ENCODE peak calls at places on chromosomes 4 and X, in five cellular contexts. One of them, this sample, is unnamed.

GRCh38 chr4:8229341-8229975 is 30.4 kb downstream of the SH3TC1 start:
- DNase-seq in glutamatergic neuron: no peak
- DNase-seq in nucleus accumbens: no peak
- DNase-seq in activated naive CD4-positive, alpha-beta T cell treated with anti-CD3 and anti-CD28 coated beads, Interleukin-2, amount 50 U/mL, for 72 hours: no peak
- DNase-seq in NCI-H510A treated with DMSO at 0.1 percent for 48 hours: no peak
- DNase-seq in this sample: no peak

GRCh38 chr4:174672276-174672675 is 150.0 kb upstream of the HPGD start:
- DNase-seq in glutamatergic neuron: no peak
- DNase-seq in nucleus accumbens: no peak
- DNase-seq in activated naive CD4-positive, alpha-beta T cell treated with anti-CD3 and anti-CD28 coated beads, Interleukin-2, amount 50 U/mL, for 72 hours: no peak
- DNase-seq in NCI-H510A treated with DMSO at 0.1 percent for 48 hours: no peak
- DNase-seq in this sample: no peak

GRCh38 chr4:5890063-5890727 is 2.7 kb downstream of the CRMP1 start:
- DNase-seq in glutamatergic neuron: peak; percentile 95
- DNase-seq in nucleus accumbens: peak; percentile 65
- DNase-seq in activated naive CD4-positive, alpha-beta T cell treated with anti-CD3 and anti-CD28 coated beads, Interleukin-2, amount 50 U/mL, for 72 hours: no peak
- DNase-seq in NCI-H510A treated with DMSO at 0.1 percent for 48 hours: peak; percentile 69
- DNase-seq in this sample: no peak

GRCh38 chr4:108979754-108980153 is 216.9 kb upstream of the ETNPPL start:
- DNase-seq in glutamatergic neuron: no peak
- DNase-seq in nucleus accumbens: no peak
- DNase-seq in activated naive CD4-positive, alpha-beta T cell treated with anti-CD3 and anti-CD28 coated beads, Interleukin-2, amount 50 U/mL, for 72 hours: no peak
- DNase-seq in NCI-H510A treated with DMSO at 0.1 percent for 48 hours: no peak
- DNase-seq in this sample: no peak

GRCh38 chrX:13398073-13398823 is 78.4 kb upstream of the ATXN3L start:
- DNase-seq in glutamatergic neuron: no peak
- DNase-seq in nucleus accumbens: no peak
- DNase-seq in activated naive CD4-positive, alpha-beta T cell treated with anti-CD3 and anti-CD28 coated beads, Interleukin-2, amount 50 U/mL, for 72 hours: no peak
- DNase-seq in NCI-H510A treated with DMSO at 0.1 percent for 48 hours: no peak
- DNase-seq in this sample: peak; percentile 93

GRCh38 chr4:110798682-110799081 is 175.8 kb upstream of the PITX2 start:
- DNase-seq in glutamatergic neuron: no peak
- DNase-seq in nucleus accumbens: no peak
- DNase-seq in activated naive CD4-positive, alpha-beta T cell treated with anti-CD3 and anti-CD28 coated beads, Interleukin-2, amount 50 U/mL, for 72 hours: no peak
- DNase-seq in NCI-H510A treated with DMSO at 0.1 percent for 48 hours: no peak
- DNase-seq in this sample: no peak

GRCh38 chr4:1033840-1034551 is 22.6 kb downstream of the FGFRL1 start:
- DNase-seq in glutamatergic neuron: no peak
- DNase-seq in nucleus accumbens: peak; percentile 43
- DNase-seq in activated naive CD4-positive, alpha-beta T cell treated with anti-CD3 and anti-CD28 coated beads, Interleukin-2, amount 50 U/mL, for 72 hours: no peak
- DNase-seq in NCI-H510A treated with DMSO at 0.1 percent for 48 hours: no peak
- DNase-seq in this sample: no peak

GRCh38 chrX:107204063-107204605 is 2.1 kb downstream of the NUP62CL start:
- DNase-seq in glutamatergic neuron: no peak
- DNase-seq in nucleus accumbens: no peak
- DNase-seq in activated naive CD4-positive, alpha-beta T cell treated with anti-CD3 and anti-CD28 coated beads, Interleukin-2, amount 50 U/mL, for 72 hours: no peak
- DNase-seq in NCI-H510A treated with DMSO at 0.1 percent for 48 hours: no peak
- DNase-seq in this sample: no peak

GRCh38 chrX:27731962-27732361 is 75.8 kb upstream of the MAGEB10 start:
- DNase-seq in glutamatergic neuron: no peak
- DNase-seq in nucleus accumbens: no peak
- DNase-seq in activated naive CD4-positive, alpha-beta T cell treated with anti-CD3 and anti-CD28 coated beads, Interleukin-2, amount 50 U/mL, for 72 hours: no peak
- DNase-seq in NCI-H510A treated with DMSO at 0.1 percent for 48 hours: no peak
- DNase-seq in this sample: no peak

GRCh38 chr4:101147283-101147682 is 200.0 kb downstream of the PPP3CA start:
- DNase-seq in glutamatergic neuron: no peak
- DNase-seq in nucleus accumbens: no peak
- DNase-seq in activated naive CD4-positive, alpha-beta T cell treated with anti-CD3 and anti-CD28 coated beads, Interleukin-2, amount 50 U/mL, for 72 hours: no peak
- DNase-seq in NCI-H510A treated with DMSO at 0.1 percent for 48 hours: no peak
- DNase-seq in this sample: no peak

GRCh38 chrX:40580537-40581332 is at the start of gene ATP6AP2:
- DNase-seq in glutamatergic neuron: peak; percentile 85
- DNase-seq in nucleus accumbens: peak; percentile 87
- DNase-seq in activated naive CD4-positive, alpha-beta T cell treated with anti-CD3 and anti-CD28 coated beads, Interleukin-2, amount 50 U/mL, for 72 hours: peak; percentile 83
- DNase-seq in NCI-H510A treated with DMSO at 0.1 percent for 48 hours: peak; percentile 91
- DNase-seq in this sample: peak; percentile 68

GRCh38 chr4:90328558-90328957 is 201.4 kb downstream of the CCSER1 start:
- DNase-seq in glutamatergic neuron: peak; percentile 41
- DNase-seq in nucleus accumbens: no peak
- DNase-seq in activated naive CD4-positive, alpha-beta T cell treated with anti-CD3 and anti-CD28 coated beads, Interleukin-2, amount 50 U/mL, for 72 hours: no peak
- DNase-seq in NCI-H510A treated with DMSO at 0.1 percent for 48 hours: no peak
- DNase-seq in this sample: no peak

GRCh38 chrX:130578906-130579305 is 177.1 kb downstream of the RBMX2 start:
- DNase-seq in glutamatergic neuron: no peak
- DNase-seq in nucleus accumbens: no peak
- DNase-seq in activated naive CD4-positive, alpha-beta T cell treated with anti-CD3 and anti-CD28 coated beads, Interleukin-2, amount 50 U/mL, for 72 hours: no peak
- DNase-seq in NCI-H510A treated with DMSO at 0.1 percent for 48 hours: no peak
- DNase-seq in this sample: no peak

GRCh38 chrX:154968353-154968752 is 54.2 kb downstream of the F8 start:
- DNase-seq in glutamatergic neuron: no peak
- DNase-seq in nucleus accumbens: no peak
- DNase-seq in activated naive CD4-positive, alpha-beta T cell treated with anti-CD3 and anti-CD28 coated beads, Interleukin-2, amount 50 U/mL, for 72 hours: no peak
- DNase-seq in NCI-H510A treated with DMSO at 0.1 percent for 48 hours: no peak
- DNase-seq in this sample: no peak

GRCh38 chr4:39976945-39977488 is 694 bp downstream of the PDS5A start:
- DNase-seq in glutamatergic neuron: peak; percentile 57
- DNase-seq in nucleus accumbens: peak; percentile 75
- DNase-seq in activated naive CD4-positive, alpha-beta T cell treated with anti-CD3 and anti-CD28 coated beads, Interleukin-2, amount 50 U/mL, for 72 hours: peak; percentile 42
- DNase-seq in NCI-H510A treated with DMSO at 0.1 percent for 48 hours: peak; percentile 40
- DNase-seq in this sample: peak; percentile 11

GRCh38 chr4:57083107-57083506 is 27.1 kb downstream of the IGFBP7 start:
- DNase-seq in glutamatergic neuron: no peak
- DNase-seq in nucleus accumbens: no peak
- DNase-seq in activated naive CD4-positive, alpha-beta T cell treated with anti-CD3 and anti-CD28 coated beads, Interleukin-2, amount 50 U/mL, for 72 hours: no peak
- DNase-seq in NCI-H510A treated with DMSO at 0.1 percent for 48 hours: no peak
- DNase-seq in this sample: no peak

GRCh38 chr4:173527103-173527876 is 2.7 kb downstream of the HAND2 start:
- DNase-seq in glutamatergic neuron: peak; percentile 36
- DNase-seq in nucleus accumbens: no peak
- DNase-seq in activated naive CD4-positive, alpha-beta T cell treated with anti-CD3 and anti-CD28 coated beads, Interleukin-2, amount 50 U/mL, for 72 hours: no peak
- DNase-seq in NCI-H510A treated with DMSO at 0.1 percent for 48 hours: no peak
- DNase-seq in this sample: no peak

GRCh38 chrX:130174051-130174704 is 2.4 kb downstream of the RAB33A start:
- DNase-seq in glutamatergic neuron: no peak
- DNase-seq in nucleus accumbens: peak; percentile 0
- DNase-seq in activated naive CD4-positive, alpha-beta T cell treated with anti-CD3 and anti-CD28 coated beads, Interleukin-2, amount 50 U/mL, for 72 hours: no peak
- DNase-seq in NCI-H510A treated with DMSO at 0.1 percent for 48 hours: no peak
- DNase-seq in this sample: no peak

GRCh38 chrX:40773809-40774208 is 38.5 kb upstream of the MED14 start:
- DNase-seq in glutamatergic neuron: no peak
- DNase-seq in nucleus accumbens: no peak
- DNase-seq in activated naive CD4-positive, alpha-beta T cell treated with anti-CD3 and anti-CD28 coated beads, Interleukin-2, amount 50 U/mL, for 72 hours: no peak
- DNase-seq in NCI-H510A treated with DMSO at 0.1 percent for 48 hours: no peak
- DNase-seq in this sample: no peak

GRCh38 chr4:141783770-141784169 is 147.4 kb downstream of the IL15 start:
- DNase-seq in glutamatergic neuron: no peak
- DNase-seq in nucleus accumbens: no peak
- DNase-seq in activated naive CD4-positive, alpha-beta T cell treated with anti-CD3 and anti-CD28 coated beads, Interleukin-2, amount 50 U/mL, for 72 hours: no peak
- DNase-seq in NCI-H510A treated with DMSO at 0.1 percent for 48 hours: no peak
- DNase-seq in this sample: no peak

GRCh38 chrX:53374222-53374820 is 48.1 kb downstream of the SMC1A start:
- DNase-seq in glutamatergic neuron: no peak
- DNase-seq in nucleus accumbens: no peak
- DNase-seq in activated naive CD4-positive, alpha-beta T cell treated with anti-CD3 and anti-CD28 coated beads, Interleukin-2, amount 50 U/mL, for 72 hours: no peak
- DNase-seq in NCI-H510A treated with DMSO at 0.1 percent for 48 hours: no peak
- DNase-seq in this sample: no peak

GRCh38 chr4:163350672-163351071 is 7.0 kb downstream of the NPY5R start:
- DNase-seq in glutamatergic neuron: no peak
- DNase-seq in nucleus accumbens: no peak
- DNase-seq in activated naive CD4-positive, alpha-beta T cell treated with anti-CD3 and anti-CD28 coated beads, Interleukin-2, amount 50 U/mL, for 72 hours: no peak
- DNase-seq in NCI-H510A treated with DMSO at 0.1 percent for 48 hours: no peak
- DNase-seq in this sample: peak; percentile 10

GRCh38 chrX:40434947-40435346 is 145.8 kb upstream of the ATP6AP2 start:
- DNase-seq in glutamatergic neuron: peak; percentile 77
- DNase-seq in nucleus accumbens: peak; percentile 30
- DNase-seq in activated naive CD4-positive, alpha-beta T cell treated with anti-CD3 and anti-CD28 coated beads, Interleukin-2, amount 50 U/mL, for 72 hours: no peak
- DNase-seq in NCI-H510A treated with DMSO at 0.1 percent for 48 hours: peak; percentile 39
- DNase-seq in this sample: no peak

GRCh38 chrX:81957900-81958545 is 756.1 kb downstream of the SH3BGRL start:
- DNase-seq in glutamatergic neuron: no peak
- DNase-seq in nucleus accumbens: no peak
- DNase-seq in activated naive CD4-positive, alpha-beta T cell treated with anti-CD3 and anti-CD28 coated beads, Interleukin-2, amount 50 U/mL, for 72 hours: no peak
- DNase-seq in NCI-H510A treated with DMSO at 0.1 percent for 48 hours: peak; percentile 1
- DNase-seq in this sample: no peak

GRCh38 chr4:54658321-54659093 is 750 bp downstream of the KIT start:
- DNase-seq in glutamatergic neuron: peak; percentile 69
- DNase-seq in nucleus accumbens: peak; percentile 45
- DNase-seq in activated naive CD4-positive, alpha-beta T cell treated with anti-CD3 and anti-CD28 coated beads, Interleukin-2, amount 50 U/mL, for 72 hours: peak; percentile 37
- DNase-seq in NCI-H510A treated with DMSO at 0.1 percent for 48 hours: peak; percentile 83
- DNase-seq in this sample: peak; percentile 10

GRCh38 chrX:38805294-38806053 is 4.2 kb downstream of the MID1IP1 start:
- DNase-seq in glutamatergic neuron: peak; percentile 44
- DNase-seq in nucleus accumbens: peak; percentile 32
- DNase-seq in activated naive CD4-positive, alpha-beta T cell treated with anti-CD3 and anti-CD28 coated beads, Interleukin-2, amount 50 U/mL, for 72 hours: peak; percentile 52
- DNase-seq in NCI-H510A treated with DMSO at 0.1 percent for 48 hours: no peak
- DNase-seq in this sample: no peak

GRCh38 chr4:41428941-41429669 is 108.9 kb upstream of the LIMCH1 start:
- DNase-seq in glutamatergic neuron: no peak
- DNase-seq in nucleus accumbens: no peak
- DNase-seq in activated naive CD4-positive, alpha-beta T cell treated with anti-CD3 and anti-CD28 coated beads, Interleukin-2, amount 50 U/mL, for 72 hours: no peak
- DNase-seq in NCI-H510A treated with DMSO at 0.1 percent for 48 hours: no peak
- DNase-seq in this sample: no peak

GRCh38 chr4:121989715-121990114 is 37.9 kb upstream of the TRPC3 start:
- DNase-seq in glutamatergic neuron: no peak
- DNase-seq in nucleus accumbens: no peak
- DNase-seq in activated naive CD4-positive, alpha-beta T cell treated with anti-CD3 and anti-CD28 coated beads, Interleukin-2, amount 50 U/mL, for 72 hours: no peak
- DNase-seq in NCI-H510A treated with DMSO at 0.1 percent for 48 hours: no peak
- DNase-seq in this sample: no peak

GRCh38 chr4:139943277-139943676 is 210.7 kb downstream of the MAML3 start:
- DNase-seq in glutamatergic neuron: no peak
- DNase-seq in nucleus accumbens: no peak
- DNase-seq in activated naive CD4-positive, alpha-beta T cell treated with anti-CD3 and anti-CD28 coated beads, Interleukin-2, amount 50 U/mL, for 72 hours: no peak
- DNase-seq in NCI-H510A treated with DMSO at 0.1 percent for 48 hours: no peak
- DNase-seq in this sample: no peak

GRCh38 chrX:102651968-102652744 is 873 bp downstream of the GPRASP1 start:
- DNase-seq in glutamatergic neuron: peak; percentile 41
- DNase-seq in nucleus accumbens: peak; percentile 19
- DNase-seq in activated naive CD4-positive, alpha-beta T cell treated with anti-CD3 and anti-CD28 coated beads, Interleukin-2, amount 50 U/mL, for 72 hours: peak; percentile 28
- DNase-seq in NCI-H510A treated with DMSO at 0.1 percent for 48 hours: no peak
- DNase-seq in this sample: no peak

GRCh38 chrX:119654112-119654531 is 38.8 kb downstream of the SEPTIN6 start:
- DNase-seq in glutamatergic neuron: no peak
- DNase-seq in nucleus accumbens: peak; percentile 3
- DNase-seq in activated naive CD4-positive, alpha-beta T cell treated with anti-CD3 and anti-CD28 coated beads, Interleukin-2, amount 50 U/mL, for 72 hours: no peak
- DNase-seq in NCI-H510A treated with DMSO at 0.1 percent for 48 hours: no peak
- DNase-seq in this sample: no peak

GRCh38 chr4:34108456-34108855 is 2135.9 kb downstream of the ARAP2 start:
- DNase-seq in glutamatergic neuron: peak; percentile 23
- DNase-seq in nucleus accumbens: no peak
- DNase-seq in activated naive CD4-positive, alpha-beta T cell treated with anti-CD3 and anti-CD28 coated beads, Interleukin-2, amount 50 U/mL, for 72 hours: no peak
- DNase-seq in NCI-H510A treated with DMSO at 0.1 percent for 48 hours: no peak
- DNase-seq in this sample: no peak

GRCh38 chr4:22190855-22191254 is 242.3 kb upstream of the KCNIP4 start:
- DNase-seq in glutamatergic neuron: no peak
- DNase-seq in nucleus accumbens: no peak
- DNase-seq in activated naive CD4-positive, alpha-beta T cell treated with anti-CD3 and anti-CD28 coated beads, Interleukin-2, amount 50 U/mL, for 72 hours: no peak
- DNase-seq in NCI-H510A treated with DMSO at 0.1 percent for 48 hours: no peak
- DNase-seq in this sample: peak; percentile 81

GRCh38 chrX:136710324-136710951 is 62.5 kb downstream of the CD40LG start:
- DNase-seq in glutamatergic neuron: no peak
- DNase-seq in nucleus accumbens: no peak
- DNase-seq in activated naive CD4-positive, alpha-beta T cell treated with anti-CD3 and anti-CD28 coated beads, Interleukin-2, amount 50 U/mL, for 72 hours: no peak
- DNase-seq in NCI-H510A treated with DMSO at 0.1 percent for 48 hours: no peak
- DNase-seq in this sample: no peak

GRCh38 chrX:71913156-71913950 is 2.7 kb downstream of the NHSL2 start:
- DNase-seq in glutamatergic neuron: no peak
- DNase-seq in nucleus accumbens: no peak
- DNase-seq in activated naive CD4-positive, alpha-beta T cell treated with anti-CD3 and anti-CD28 coated beads, Interleukin-2, amount 50 U/mL, for 72 hours: no peak
- DNase-seq in NCI-H510A treated with DMSO at 0.1 percent for 48 hours: no peak
- DNase-seq in this sample: no peak

GRCh38 chrX:154735695-154736393 is 15.0 kb downstream of the GAB3 start:
- DNase-seq in glutamatergic neuron: no peak
- DNase-seq in nucleus accumbens: no peak
- DNase-seq in activated naive CD4-positive, alpha-beta T cell treated with anti-CD3 and anti-CD28 coated beads, Interleukin-2, amount 50 U/mL, for 72 hours: no peak
- DNase-seq in NCI-H510A treated with DMSO at 0.1 percent for 48 hours: no peak
- DNase-seq in this sample: no peak

GRCh38 chr4:8320386-8320750 is 50.8 kb downstream of the HTRA3 start:
- DNase-seq in glutamatergic neuron: no peak
- DNase-seq in nucleus accumbens: no peak
- DNase-seq in activated naive CD4-positive, alpha-beta T cell treated with anti-CD3 and anti-CD28 coated beads, Interleukin-2, amount 50 U/mL, for 72 hours: no peak
- DNase-seq in NCI-H510A treated with DMSO at 0.1 percent for 48 hours: no peak
- DNase-seq in this sample: no peak

This sample was measured in HS-5.